ENCODE peak calls at places on chromosomes 2 and 18, in five cellular contexts. S is OCI-LY7, H is IMR-90, P is MM.1S, X is HepG2. U is an unnamed sample.
A peak's percentile ranks its signal among the peaks of the same experiment; 100 is the strongest.

GRCh38 chr2:117470311-117471095 is 344.0 kb upstream of the DDX18 start:
- DNase-seq in S (peak; percentile 63), H (no peak), P (peak; percentile 64), X (peak; percentile 69), U (no peak)

GRCh38 chr2:105344704-105345345 is 7.5 kb downstream of the C2orf49 start:
- DNase-seq in S (peak; percentile 50), H (peak; percentile 61), P (peak; percentile 35), X (peak; percentile 58), U (no peak)

GRCh38 chr18:32724071-32724696 is 48.6 kb downstream of the KLHL14 start:
- DNase-seq in S (no peak), H (no peak), P (no peak), X (no peak), U (no peak)

GRCh38 chr2:55595536-55595935 is 21.9 kb downstream of the PPP4R3B start:
- DNase-seq in S (no peak), H (no peak), P (no peak), X (no peak), U (no peak)

GRCh38 chr2:126656311-126657145 is 570 bp downstream of the GYPC start:
- DNase-seq in S (peak; percentile 52), H (peak; percentile 31), P (peak; percentile 64), X (no peak), U (peak; percentile 38)

GRCh38 chr18:834086-834720 is 22.2 kb upstream of the YES1 start:
- DNase-seq in S (no peak), H (no peak), P (no peak), X (no peak), U (no peak)

GRCh38 chr2:134079373-134079772 is 174.5 kb upstream of the MGAT5 start:
- DNase-seq in S (peak; percentile 16), H (no peak), P (no peak), X (no peak), U (no peak)

GRCh38 chr2:36380624-36381481 is 25.3 kb downstream of the CRIM1 start:
- DNase-seq in S (no peak), H (no peak), P (no peak), X (peak; percentile 99), U (no peak)

GRCh38 chr2:149213764-149214493 is 116.5 kb upstream of the LYPD6 start:
- DNase-seq in S (no peak), H (no peak), P (no peak), X (no peak), U (no peak)

GRCh38 chr2:176328149-176328548 is 58.9 kb downstream of the MTX2 start:
- DNase-seq in S (no peak), H (no peak), P (no peak), X (no peak), U (no peak)

GRCh38 chr2:241967745-241968144 is 98.2 kb downstream of the RTP5 start:
- DNase-seq in S (peak; percentile 21), H (no peak), P (no peak), X (no peak), U (no peak)

GRCh38 chr2:152585830-152586484 is 131.3 kb downstream of the PRPF40A start:
- DNase-seq in S (no peak), H (peak; percentile 96), P (no peak), X (peak; percentile 18), U (peak; percentile 98)

GRCh38 chr2:24083567-24084385 is 858 bp downstream of the TP53I3 start:
- DNase-seq in S (peak; percentile 85), H (peak; percentile 79), P (peak; percentile 90), X (peak; percentile 98), U (peak; percentile 76)

GRCh38 chr2:126945118-126945517 is 46.4 kb downstream of the TEX51 start:
- DNase-seq in S (no peak), H (no peak), P (no peak), X (no peak), U (no peak)

GRCh38 chr18:26489881-26490280 is 58.5 kb downstream of the KCTD1 start:
- DNase-seq in S (no peak), H (peak; percentile 19), P (no peak), X (no peak), U (no peak)

GRCh38 chr2:135796606-135797005 is 40.4 kb downstream of the LCT start:
- DNase-seq in S (no peak), H (no peak), P (no peak), X (no peak), U (no peak)

GRCh38 chr2:43467889-43468288 is 127.9 kb downstream of the THADA start:
- DNase-seq in S (no peak), H (peak; percentile 63), P (no peak), X (no peak), U (peak; percentile 73)

GRCh38 chr18:30106356-30106755 is 936.2 kb downstream of the DSC3 start:
- DNase-seq in S (no peak), H (no peak), P (no peak), X (no peak), U (no peak)

GRCh38 chr2:102114290-102114721 is 28.2 kb upstream of the IL1R1 start:
- DNase-seq in S (no peak), H (peak; percentile 94), P (no peak), X (peak; percentile 64), U (peak; percentile 100)

GRCh38 chr2:135664623-135665068 is 77.0 kb upstream of the UBXN4 start:
- DNase-seq in S (no peak), H (peak; percentile 29), P (peak; percentile 13), X (no peak), U (peak; percentile 29)

GRCh38 chr2:101152195-101153076 is 1.3 kb upstream of the TBC1D8 start:
- DNase-seq in S (peak; percentile 33), H (peak; percentile 8), P (peak; percentile 83), X (peak; percentile 85), U (no peak)

GRCh38 chr2:168394262-168394661 is 61.8 kb upstream of the CERS6 start:
- DNase-seq in S (no peak), H (no peak), P (no peak), X (no peak), U (no peak)

GRCh38 chr2:37874470-37874869 is 50.6 kb upstream of the RMDN2 start:
- DNase-seq in S (no peak), H (no peak), P (no peak), X (no peak), U (no peak)

DNA sequence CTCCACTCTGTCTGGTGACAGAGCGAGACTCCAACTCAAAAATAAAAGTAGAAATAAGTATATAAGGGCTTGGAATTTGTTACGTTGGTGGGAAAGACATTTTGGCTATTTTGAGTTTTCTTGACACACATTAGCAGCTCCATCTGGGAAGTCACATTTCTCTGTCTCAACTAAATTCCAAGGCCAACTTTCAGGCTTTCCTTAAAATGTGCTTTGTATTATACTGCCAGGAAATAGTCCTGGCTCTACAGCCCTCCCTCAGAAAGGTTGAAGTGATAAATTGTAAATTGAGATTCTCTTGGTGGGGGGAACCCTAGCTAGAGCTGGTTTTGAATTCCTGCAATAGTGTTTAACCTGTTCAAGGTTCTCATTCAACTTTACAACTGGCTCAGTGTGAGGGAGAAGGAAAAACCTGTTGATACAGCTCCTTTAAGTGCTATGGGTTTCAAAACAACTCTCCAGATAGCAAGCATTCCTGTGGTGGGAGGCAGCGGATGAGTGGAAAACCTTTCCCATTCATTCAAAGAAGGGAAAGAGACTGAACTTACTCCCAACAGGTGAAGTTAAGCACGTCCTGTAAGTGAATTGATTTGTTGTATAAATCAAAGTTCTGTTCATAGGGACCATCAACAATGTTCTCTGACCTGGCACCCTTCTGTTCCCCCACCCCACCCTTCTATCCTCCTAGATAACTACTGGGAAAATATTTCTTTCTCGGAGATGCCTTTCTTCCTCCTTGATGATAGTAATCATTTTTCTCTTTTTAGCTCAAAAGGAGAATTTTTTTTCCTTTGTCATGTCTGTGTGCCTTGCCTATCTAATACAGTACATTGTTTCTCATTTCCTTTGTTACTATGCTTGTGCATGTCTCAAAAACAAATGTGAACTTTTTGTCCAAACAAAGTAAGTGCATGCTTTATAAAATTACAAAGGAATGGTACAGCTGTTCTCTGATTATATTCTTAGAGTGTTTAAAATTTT is 44.2 kb upstream of the SLC39A10 start:
- DNase-seq in S (no peak), H (peak; percentile 82), P (no peak), X (peak; percentile 57), U (peak; percentile 94)
- H3K4me3 ChIP-seq in S (no peak overlapping the region), H (peak overlapping the region; percentile 49), P (no peak overlapping the region), X (no peak overlapping the region), U (peak overlapping the region; percentile 56)

DNA sequence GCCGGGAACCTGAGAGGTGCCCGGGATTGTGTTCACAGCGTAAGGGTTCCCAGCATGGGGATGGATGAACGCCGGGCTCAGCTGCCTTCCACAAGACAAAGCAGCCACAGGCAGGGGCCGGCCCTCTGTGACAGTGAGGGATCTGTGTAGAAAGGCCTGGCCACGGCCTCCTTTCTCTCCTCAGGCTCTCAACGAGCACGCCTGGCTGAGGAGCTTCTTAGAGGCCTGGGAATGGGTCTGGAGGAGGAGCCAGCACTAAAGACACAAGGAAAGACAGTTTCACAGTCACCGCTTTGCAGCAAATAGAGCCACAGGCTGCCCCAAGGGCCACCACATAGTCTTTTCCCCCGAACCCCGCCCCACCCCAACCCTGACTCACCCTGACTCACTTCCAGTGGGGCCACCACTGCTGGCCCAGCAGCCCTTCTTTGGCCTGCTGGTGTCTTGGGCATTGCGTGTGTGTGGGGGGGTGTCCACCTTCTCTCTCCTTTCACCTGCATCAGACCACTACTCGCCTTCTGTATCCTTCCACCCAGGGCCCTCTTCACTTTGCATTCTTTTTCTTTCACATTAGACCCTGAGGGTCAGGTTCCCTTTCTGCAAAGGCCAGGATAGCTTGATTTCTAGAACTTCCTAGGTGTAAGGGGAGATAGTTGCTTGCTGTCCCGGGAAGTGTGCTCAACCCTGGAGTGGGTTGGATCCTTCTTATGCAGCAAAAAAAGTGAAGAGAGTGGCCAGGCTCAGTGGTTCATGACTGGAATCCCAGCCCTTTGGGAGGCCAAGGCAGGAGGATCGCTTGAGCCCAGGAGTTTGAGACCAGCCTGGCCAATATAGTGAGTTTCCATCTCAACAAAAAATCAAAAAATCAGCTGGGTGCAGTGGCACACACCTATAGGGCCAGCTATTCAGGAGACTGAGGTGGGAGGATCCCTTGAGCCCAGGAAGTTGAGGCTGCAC is 19.3 kb upstream of the HPCAL1 start:
- DNase-seq in S (no peak), H (peak; percentile 87), P (no peak), X (peak; percentile 45), U (peak; percentile 79)
- H2AFZ ChIP-seq in S (no peak overlapping the region), H (peak overlapping the region; percentile 89), P (no peak overlapping the region), X (no peak overlapping the region), U (peak overlapping the region; percentile 70)

DNA sequence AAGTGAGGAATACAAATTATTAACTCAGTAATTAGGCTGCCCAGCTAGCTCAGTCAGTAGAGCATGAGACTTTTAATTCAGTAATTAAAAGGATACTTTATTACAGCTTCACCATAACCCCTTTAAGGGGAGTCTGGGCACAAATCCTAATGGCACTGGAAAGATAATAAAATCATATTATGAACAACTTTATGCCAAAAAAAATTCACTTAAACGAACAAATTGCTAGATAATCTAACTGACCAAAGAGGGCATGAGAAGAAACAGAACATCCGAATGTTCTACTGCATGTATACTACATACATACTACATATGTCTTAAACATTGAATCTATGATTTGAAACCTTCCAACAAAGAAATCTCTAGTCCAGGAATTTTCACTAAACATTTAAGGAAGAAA is 159.5 kb downstream of the CYP26B1 start:
- DNase-seq in S (no peak), H (no peak), P (no peak), X (no peak), U (no peak)
- H4K20me1 ChIP-seq in S (no peaks in the 10 kb centered on the region), H (no peaks in the 10 kb centered on the region), P (no peaks in the 10 kb centered on the region), X (no peaks in the 10 kb centered on the region), U (no peaks in the 10 kb centered on the region)

DNA sequence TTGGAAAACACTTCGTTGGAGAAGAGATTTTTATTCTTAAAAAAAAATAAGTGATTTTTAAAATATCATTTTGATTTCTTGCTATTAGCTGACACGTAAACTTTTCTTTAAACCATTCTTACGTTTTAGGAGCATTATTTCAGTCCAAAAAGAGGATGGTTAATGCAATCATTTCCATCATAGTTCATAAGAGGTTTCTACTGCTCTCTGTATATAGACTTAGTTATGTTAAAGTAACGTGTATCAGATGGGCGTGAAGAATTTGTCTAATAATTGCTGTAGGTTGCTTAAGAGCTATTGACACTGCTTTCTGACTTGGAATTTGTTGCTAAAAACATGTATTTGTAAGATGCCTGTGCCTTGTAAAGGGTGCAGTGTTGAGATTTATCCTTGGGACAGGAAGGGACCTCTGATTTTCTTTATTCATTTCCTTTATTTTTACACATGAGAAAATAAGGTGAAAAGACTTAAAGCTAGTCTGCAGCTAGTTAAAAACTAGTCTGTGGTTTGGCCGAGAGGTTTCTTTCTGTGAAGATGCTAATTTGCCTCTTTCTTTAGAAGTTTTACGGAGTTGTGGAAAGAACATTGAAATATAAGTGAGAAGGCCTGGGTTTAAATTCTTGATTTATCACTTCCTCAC is 2.9 kb downstream of the ANKRD12 start:
- DNase-seq in S (no peak), H (no peak), P (no peak), X (no peak), U (no peak)
- H3K4me3 ChIP-seq in S (peak overlapping the region; percentile 84), H (peak overlapping the region; percentile 2), P (peak overlapping the region; percentile 89), X (peak overlapping the region; percentile 75), U (no peak overlapping the region)

U was measured in astrocyte.